ENCODE peak calls at places on chromosomes 13 and 19, in seven cellular contexts. F is spleen, D is adrenal gland, K is stomach, B is gastrocnemius medialis, U is lower leg skin, X is right lobe of liver. G is an unnamed sample.

GRCh38 chr13:27371932-27372331 is 52.5 kb upstream of the GTF3A start:
- DNase-seq in F (no peak), D (no peak), K (no peak), B (no peak), U (no peak), X (no peak), G (no peak)

GRCh38 chr19:13212759-13213330 is 62.6 kb downstream of the IER2 start:
- DNase-seq in F (peak; percentile 94), D (peak; percentile 42), K (peak; percentile 75), B (no peak), U (peak; percentile 92), X (peak; percentile 73), G (peak; percentile 80)

GRCh38 chr13:19658831-19659230 is 25.4 kb downstream of the MPHOSPH8 start:
- DNase-seq in F (no peak), D (no peak), K (no peak), B (no peak), U (no peak), X (no peak), G (no peak)

GRCh38 chr13:98606296-98606695 is 29.4 kb upstream of the STK24 start:
- DNase-seq in F (no peak), D (no peak), K (no peak), B (no peak), U (no peak), X (no peak), G (no peak)

GRCh38 chr19:49911381-49912145 is 14.9 kb upstream of the IL4I1 start:
- DNase-seq in F (no peak), D (no peak), K (no peak), B (no peak), U (no peak), X (no peak), G (peak; percentile 39)

GRCh38 chr13:27425151-27425917 is 915 bp downstream of the GTF3A start:
- DNase-seq in F (no peak), D (peak; percentile 60), K (no peak), B (no peak), U (no peak), X (no peak), G (no peak)

GRCh38 chr13:31909889-31910551 is 121.6 kb upstream of the FRY start:
- DNase-seq in F (no peak), D (peak; percentile 49), K (peak; percentile 53), B (no peak), U (no peak), X (no peak), G (peak; percentile 41)

GRCh38 chr13:108495686-108496363 is 133.6 kb upstream of the MYO16 start:
- DNase-seq in F (no peak), D (no peak), K (no peak), B (no peak), U (no peak), X (no peak), G (no peak)

GRCh38 chr13:88136098-88136790 is 465.1 kb downstream of the SLITRK5 start:
- DNase-seq in F (no peak), D (no peak), K (no peak), B (no peak), U (no peak), X (no peak), G (no peak)

GRCh38 chr13:40876020-40876738 is 86.8 kb downstream of the SLC25A15 start:
- DNase-seq in F (no peak), D (no peak), K (no peak), B (no peak), U (no peak), X (no peak), G (no peak)

GRCh38 chr13:35857769-35858168 is 273.4 kb downstream of the DCLK1 start:
- DNase-seq in F (no peak), D (no peak), K (no peak), B (no peak), U (no peak), X (no peak), G (no peak)

GRCh38 chr13:19845758-19846157 is 17.7 kb downstream of the ZMYM5 start:
- DNase-seq in F (no peak), D (peak; percentile 65), K (no peak), B (no peak), U (no peak), X (no peak), G (no peak)

GRCh38 chr13:102374233-102374632 is 27.6 kb downstream of the FGF14 start:
- DNase-seq in F (no peak), D (no peak), K (no peak), B (no peak), U (no peak), X (no peak), G (no peak)

GRCh38 chr13:83085186-83085900 is 796.9 kb downstream of the SLITRK1 start:
- DNase-seq in F (no peak), D (no peak), K (no peak), B (no peak), U (no peak), X (no peak), G (no peak)

GRCh38 chr13:89925107-89925506 is 1422.4 kb upstream of the MIR17HG start:
- DNase-seq in F (no peak), D (no peak), K (no peak), B (no peak), U (no peak), X (no peak), G (no peak)

GRCh38 chr19:19529783-19530422 is 1.2 kb downstream of the YJEFN3 start:
- DNase-seq in F (no peak), D (no peak), K (no peak), B (no peak), U (no peak), X (no peak), G (no peak)

GRCh38 chr13:113816248-113816924 is 47.5 kb downstream of the GAS6 start:
- DNase-seq in F (peak; percentile 70), D (peak; percentile 28), K (no peak), B (no peak), U (no peak), X (no peak), G (no peak)

GRCh38 chr19:48896191-48896720 is 2.3 kb downstream of the TULP2 start:
- DNase-seq in F (peak; percentile 88), D (peak; percentile 49), K (no peak), B (no peak), U (peak; percentile 91), X (peak; percentile 46), G (peak; percentile 62)

GRCh38 chr19:4016486-4016885 is 8.9 kb downstream of the PIAS4 start:
- DNase-seq in F (no peak), D (no peak), K (no peak), B (no peak), U (no peak), X (no peak), G (no peak)

GRCh38 chr19:1270854-1271527 is 1.9 kb downstream of the CIRBP start:
- DNase-seq in F (peak; percentile 85), D (no peak), K (no peak), B (no peak), U (peak; percentile 91), X (no peak), G (no peak)
- TF ChIP-seq POLR2A in F (no peak), D (no peak), K (no peak), B (no peak), U (no peak), X (no peak), G (no peak)

DNA sequence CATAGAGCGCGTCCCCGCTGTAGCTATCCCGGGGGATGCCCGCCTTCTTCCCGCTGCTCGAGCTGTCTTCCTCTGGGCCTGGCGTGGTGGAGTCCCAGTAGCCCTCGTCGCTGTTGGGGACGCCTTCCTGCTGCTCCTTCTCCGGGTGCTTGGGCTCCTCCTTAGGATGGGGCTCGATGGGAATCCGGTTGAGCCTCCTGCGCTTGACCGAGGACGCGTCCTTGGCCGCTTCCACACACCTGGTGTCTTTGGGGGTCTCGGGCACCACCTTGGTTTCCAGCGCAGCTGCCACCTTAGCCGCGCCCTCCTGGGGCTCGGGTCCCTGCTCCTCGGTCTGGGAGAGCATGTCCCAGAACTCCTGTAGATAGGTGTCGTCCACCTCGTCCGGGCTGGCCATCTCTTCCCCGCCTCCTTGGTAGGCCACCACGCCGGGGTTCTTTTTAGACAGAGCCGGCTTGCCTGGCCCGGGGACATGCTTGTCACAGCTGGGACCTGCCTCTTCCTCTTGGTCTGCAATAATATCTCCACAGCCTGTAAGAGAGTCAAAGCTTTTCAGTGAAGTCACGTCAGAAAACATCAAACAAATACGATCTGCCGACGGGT is 2.0 kb downstream of the AMER2 start:
- DNase-seq in F (no peak), D (no peak), K (no peak), B (no peak), U (no peak), X (no peak), G (no peak)
- H3K4me3 ChIP-seq in F (no peak overlapping the region), D (no peak overlapping the region), K (peak overlapping the region; percentile 43), B (no peak overlapping the region), U (no peak overlapping the region), X (no peak overlapping the region), G (no peak overlapping the region)

GRCh38 chr19:38044267-38045111 is 137.5 kb downstream of the SIPA1L3 start:
- DNase-seq in F (no peak), D (no peak), K (no peak), B (no peak), U (no peak), X (no peak), G (no peak)
- TF ChIP-seq CTCF in F (no peak), D (no peak), K (no peak), B (no peak), U (no peak), X (no peak), G (no peak)

GRCh38 chr19:2556221-2557092 is 80.5 kb downstream of the GADD45B start:
- DNase-seq in F (peak; percentile 79), D (no peak), K (no peak), B (no peak), U (no peak), X (peak; percentile 21), G (no peak)

GRCh38 chr19:2555422-2556220 is 79.7 kb downstream of the GADD45B start:
- DNase-seq in F (no peak), D (no peak), K (no peak), B (no peak), U (peak; percentile 83), X (peak; percentile 18), G (no peak)

GRCh38 chr19:2554856-2555255 is 78.9 kb downstream of the GADD45B start:
- DNase-seq in F (peak; percentile 39), D (no peak), K (no peak), B (no peak), U (no peak), X (peak; percentile 25), G (no peak)

GRCh38 chr19:2558543-2558942 is 82.6 kb downstream of the GADD45B start:
- DNase-seq in F (no peak), D (no peak), K (no peak), B (no peak), U (no peak), X (no peak), G (no peak)

DNA sequence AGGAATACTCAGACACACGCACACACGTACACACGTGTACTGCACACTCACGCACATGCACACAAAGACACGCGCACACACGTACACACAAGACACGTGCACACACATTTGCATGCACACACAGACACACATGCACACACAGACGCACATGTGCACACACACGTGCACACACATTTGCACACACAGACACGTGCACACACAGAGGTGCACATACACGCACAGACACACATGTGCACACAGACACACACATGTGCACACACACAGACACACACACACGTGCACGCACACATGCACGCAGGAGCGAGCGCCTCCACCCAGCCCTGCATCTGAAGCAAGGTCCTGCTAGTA is 81.1 kb downstream of the GADD45B start:
- DNase-seq in F (no peak), D (no peak), K (no peak), B (no peak), U (peak; percentile 23), X (no peak), G (no peak)
- TF ChIP-seq POLR2A in F (no peak), D (no peak), K (no peak), B (no peak), U (no peak), X (no peak), G (no peak)

G was measured in heart left ventricle.